ENCODE peak calls at places on chromosomes 13 and 19, in seven cellular contexts. G is neural progenitor cell, R is mammary epithelial cell, V is lower lobe of right lung, U is AG04450, D is tibial artery, I is GM23338. J is an unnamed sample.

GRCh38 chr13:40132249-40132648 is 476.8 kb downstream of the COG6 start:
- DNase-seq in G (no peak), R (no peak), V (no peak), U (no peak), D (no peak), I (no peak), J (no peak)

GRCh38 chr13:36612242-36612641 is 61.6 kb upstream of the SERTM1 start:
- DNase-seq in G (no peak), R (no peak), V (no peak), U (no peak), D (no peak), I (peak; percentile 57), J (no peak)

GRCh38 chr13:81540777-81541176 is 1199.9 kb upstream of the SPRY2 start:
- DNase-seq in G (peak; percentile 13), R (no peak), V (no peak), U (no peak), D (no peak), I (peak; percentile 55), J (no peak)

GRCh38 chr13:43663474-43664090 is 123.2 kb downstream of the ENOX1 start:
- DNase-seq in G (no peak), R (no peak), V (no peak), U (peak; percentile 10), D (no peak), I (no peak), J (no peak)

GRCh38 chr13:42681394-42681793 is 100.0 kb upstream of the FAM216B start:
- DNase-seq in G (no peak), R (no peak), V (no peak), U (no peak), D (no peak), I (no peak), J (no peak)

GRCh38 chr13:35791191-35791902 is 314.9 kb upstream of the MAB21L1 start:
- DNase-seq in G (no peak), R (no peak), V (no peak), U (no peak), D (no peak), I (no peak), J (no peak)

GRCh38 chr19:3658004-3658822 is 31.6 kb upstream of the CACTIN start:
- DNase-seq in G (no peak), R (no peak), V (no peak), U (no peak), D (no peak), I (no peak), J (no peak)

GRCh38 chr13:48094404-48094780 is 512 bp downstream of the MED4 start:
- DNase-seq in G (peak; percentile 35), R (peak; percentile 14), V (no peak), U (no peak), D (no peak), I (peak; percentile 24), J (no peak)

GRCh38 chr19:40284251-40284500 is 969 bp downstream of the AKT2 start:
- DNase-seq in G (no peak), R (no peak), V (no peak), U (no peak), D (no peak), I (no peak), J (no peak)

GRCh38 chr13:51764184-51765141 is 39.5 kb downstream of the DHRS12 start:
- DNase-seq in G (no peak), R (no peak), V (no peak), U (peak; percentile 77), D (peak; percentile 95), I (no peak), J (no peak)

GRCh38 chr19:912181-913079 is 589 bp downstream of the R3HDM4 start:
- DNase-seq in G (no peak), R (peak; percentile 36), V (no peak), U (no peak), D (no peak), I (no peak), J (no peak)

GRCh38 chr13:101959016-101959415 is 442.8 kb downstream of the FGF14 start:
- DNase-seq in G (no peak), R (no peak), V (no peak), U (no peak), D (no peak), I (no peak), J (no peak)

GRCh38 chr19:29867984-29868383 is 56.2 kb downstream of the CCNE1 start:
- DNase-seq in G (no peak), R (no peak), V (no peak), U (no peak), D (no peak), I (no peak), J (no peak)

GRCh38 chr19:58385313-58386165 is 1.5 kb upstream of the RPS5 start:
- DNase-seq in G (no peak), R (no peak), V (peak; percentile 48), U (no peak), D (no peak), I (no peak), J (no peak)

GRCh38 chr19:28602675-28603298 is 610.2 kb downstream of the UQCRFS1 start:
- DNase-seq in G (no peak), R (no peak), V (no peak), U (no peak), D (no peak), I (no peak), J (no peak)

GRCh38 chr13:79455331-79455730 is 25.6 kb upstream of the NDFIP2 start:
- DNase-seq in G (no peak), R (peak; percentile 15), V (no peak), U (no peak), D (no peak), I (no peak), J (no peak)

GRCh38 chr19:38701455-38702063 is 42.7 kb downstream of the CAPN12 start:
- DNase-seq in G (no peak), R (no peak), V (no peak), U (no peak), D (peak; percentile 84), I (no peak), J (no peak)
- H3K27ac ChIP-seq in G (no peak overlapping the region), R (no peak overlapping the region), V (peak overlapping the region; percentile 64), U (peak overlapping the region; percentile 57), D (peak overlapping the region; percentile 91), I (peak overlapping the region; percentile 69), J (peak overlapping the region; percentile 17)

DNA sequence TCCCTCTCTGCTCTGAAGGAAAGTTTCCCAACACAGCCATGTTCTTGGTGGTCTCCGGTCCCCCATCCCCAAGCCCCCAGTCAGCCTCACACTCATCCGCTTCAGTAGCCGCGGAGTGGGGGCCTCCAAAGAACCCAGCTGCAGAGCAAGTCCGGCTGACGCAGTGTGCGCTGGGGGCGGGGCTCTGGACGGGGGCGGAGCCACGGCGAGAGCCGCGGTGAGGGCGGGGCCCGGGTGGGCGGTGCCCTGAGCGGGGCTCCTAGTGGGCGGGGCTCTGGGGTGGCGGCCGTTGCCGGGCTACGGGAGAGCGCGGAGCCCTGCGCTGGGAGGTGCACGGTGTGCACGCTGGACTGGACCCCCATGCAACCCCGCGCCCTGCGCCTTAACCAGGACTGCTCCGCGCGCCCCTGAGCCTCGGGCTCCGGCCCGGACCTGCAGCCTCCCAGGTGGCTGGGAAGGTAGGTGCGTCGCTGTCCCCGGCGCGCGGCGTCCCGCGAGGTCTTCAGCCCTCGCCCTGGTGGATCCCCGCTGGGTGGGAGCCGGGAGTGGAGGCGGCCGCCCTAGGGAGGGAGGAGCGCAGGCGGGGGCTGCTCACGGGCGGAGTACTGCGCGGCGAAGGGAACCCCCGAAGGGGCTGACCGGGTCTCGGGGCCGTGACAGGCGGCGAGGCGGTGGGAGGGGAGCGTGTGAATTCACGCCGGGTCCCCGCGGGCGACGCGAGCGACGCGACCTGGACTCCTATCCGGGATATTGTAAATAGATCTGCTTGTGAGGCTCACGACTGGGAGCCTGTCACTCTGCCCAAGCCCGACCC is 9.1 kb downstream of the TNFRSF19 start:
- DNase-seq in G (peak; percentile 98), R (peak; percentile 82), V (peak; percentile 94), U (peak; percentile 53), D (peak; percentile 93), I (peak; percentile 92), J (peak; percentile 43)
- H3K27ac ChIP-seq in G (no peak overlapping the region), R (peak overlapping the region; percentile 39), V (peak overlapping the region; percentile 90), U (peak overlapping the region; percentile 53), D (peak overlapping the region; percentile 35), I (no peak overlapping the region), J (peak overlapping the region; percentile 38)

GRCh38 chr13:99386495-99386894 is 79.3 kb upstream of the GPR183 start:
- DNase-seq in G (no peak), R (no peak), V (no peak), U (no peak), D (no peak), I (no peak), J (no peak)
- H3K27ac ChIP-seq in G (peak overlapping the region; percentile 37), R (no peak overlapping the region), V (no peak overlapping the region), U (no peak overlapping the region), D (no peak overlapping the region), I (no peak overlapping the region), J (no peak overlapping the region)

GRCh38 chr13:57918913-57919312 is 287.4 kb downstream of the PCDH17 start:
- DNase-seq in G (no peak), R (no peak), V (no peak), U (no peak), D (no peak), I (peak; percentile 8), J (no peak)
- H3K27ac ChIP-seq in G (no peak overlapping the region), R (no peak overlapping the region), V (no peak overlapping the region), U (no peak overlapping the region), D (no peak overlapping the region), I (no peak overlapping the region), J (no peak overlapping the region)